ENCODE peak calls at places on chromosomes 3 and 15, in six cellular contexts. C, M, D, T, K and L are unnamed samples.

GRCh38 chr15:36622247-36622795 is 42.9 kb downstream of the CDIN1 start:
- DNase-seq in K (no peak), D (no peak), C (no peak), M (no peak), T (peak), L (no peak)

GRCh38 chr3:138933068-138933668 is 13.8 kb downstream of the FOXL2 start:
- DNase-seq in K (no peak), M (no peak), C (no peak), T (no peak), D (no peak), L (no peak)

GRCh38 chr3:15923640-15924405 is 126.0 kb upstream of the ANKRD28 start:
- DNase-seq in T (no peak), K (no peak), D (peak), M (no peak), C (no peak), L (no peak)

GRCh38 chr3:194485876-194486539 is 794 bp downstream of the ATP13A3 start:
- DNase-seq in C (no peak), K (peak), T (peak), D (no peak), M (no peak), L (no peak)

GRCh38 chr3:126267169-126267975 is 87.0 kb upstream of the ALDH1L1 start:
- DNase-seq in K (no peak), C (peak), M (peak), T (peak), D (peak), L (no peak)

GRCh38 chr3:60877188-60877587 is 374.1 kb downstream of the FHIT start:
- DNase-seq in K (no peak), M (no peak), D (no peak), T (peak), C (no peak), L (no peak)

GRCh38 chr15:24865300-24865699 is 89.5 kb upstream of the SNRPN start:
- DNase-seq in C (no peak), K (no peak), T (no peak), M (no peak), D (no peak), L (no peak)

GRCh38 chr3:170802164-170803151 is 67.5 kb downstream of the RPL22L1 start:
- DNase-seq in K (no peak), T (no peak), D (peak), C (no peak), M (peak), L (no peak)

GRCh38 chr3:124409650-124410275 is 320.5 kb upstream of the UMPS start:
- DNase-seq in K (no peak), M (peak), D (no peak), C (no peak), T (no peak), L (no peak)

GRCh38 chr3:100155105-100155504 is 40.8 kb upstream of the FILIP1L start:
- DNase-seq in K (no peak), T (no peak), M (peak), C (no peak), D (peak), L (no peak)

GRCh38 chr3:33865133-33865532 is 66.7 kb downstream of the PDCD6IP start:
- DNase-seq in M (no peak), T (no peak), D (no peak), K (no peak), C (no peak), L (no peak)

GRCh38 chr3:142026333-142026732 is 123.0 kb downstream of the TFDP2 start:
- DNase-seq in C (no peak), D (no peak), T (no peak), M (no peak), K (no peak), L (no peak)

GRCh38 chr3:43016513-43016865 is 37.4 kb downstream of the GASK1A start:
- DNase-seq in T (no peak), C (no peak), K (peak), M (no peak), D (no peak), L (no peak)

GRCh38 chr15:33140326-33140725 is 54.2 kb downstream of the FMN1 start:
- DNase-seq in D (no peak), T (no peak), K (no peak), C (no peak), M (no peak), L (no peak)

GRCh38 chr3:39559543-39559942 is 92.1 kb downstream of the MOBP start:
- DNase-seq in D (no peak), T (no peak), K (no peak), M (no peak), C (no peak), L (no peak)

GRCh38 chr3:86029590-86029989 is 961.4 kb downstream of the VGLL3 start:
- DNase-seq in M (no peak), K (no peak), C (no peak), T (no peak), D (no peak), L (no peak)

GRCh38 chr15:29272219-29272618 is 2.6 kb upstream of the NSMCE3 start:
- DNase-seq in C (no peak), K (no peak), T (no peak), D (no peak), M (no peak), L (no peak)

GRCh38 chr3:77529522-77529921 is 489.6 kb downstream of the ROBO2 start:
- DNase-seq in T (no peak), C (no peak), K (no peak), D (no peak), M (no peak), L (no peak)

GRCh38 chr3:32569540-32570425 is 875 bp downstream of the DYNC1LI1 start:
- DNase-seq in T (peak), K (peak), M (peak), C (peak), D (peak), L (peak)

GRCh38 chr15:92808611-92809063 is 91.5 kb upstream of the CHD2 start:
- DNase-seq in K (no peak), M (peak), T (peak), C (no peak), D (peak), L (no peak)

GRCh38 chr3:132417695-132418520 is 606 bp downstream of the DNAJC13 start:
- DNase-seq in M (peak), D (peak), K (peak), T (no peak), C (no peak), L (peak)

GRCh38 chr15:35648941-35649340 is 103.0 kb upstream of the DPH6 start:
- DNase-seq in M (no peak), C (no peak), T (no peak), K (no peak), D (no peak), L (no peak)

GRCh38 chr3:58529516-58530353 is 7.3 kb downstream of the ACOX2 start:
- DNase-seq in T (no peak), K (peak), M (peak), C (peak), D (peak), L (no peak)

GRCh38 chr15:23538657-23539056 is 26.8 kb upstream of the MKRN3 start:
- DNase-seq in M (no peak), T (no peak), D (no peak), C (no peak), K (no peak), L (no peak)

GRCh38 chr3:194284351-194284750 is 66.8 kb downstream of the CPN2 start:
- DNase-seq in K (no peak), C (no peak), T (no peak), M (no peak), D (no peak), L (no peak)

GRCh38 chr3:32288819-32289218 is 50.3 kb downstream of the CMTM8 start:
- DNase-seq in C (no peak), M (no peak), D (no peak), T (no peak), K (peak), L (no peak)

GRCh38 chr15:60507596-60508424 is 28.9 kb upstream of the ICE2 start:
- DNase-seq in D (peak), T (no peak), C (peak), K (peak), M (peak), L (no peak)

GRCh38 chr3:194373912-194374311 is 4.4 kb upstream of the LRRC15 start:
- DNase-seq in T (peak), K (no peak), M (no peak), C (no peak), D (no peak), L (no peak)

GRCh38 chr3:143090486-143090885 is 29.1 kb upstream of the CHST2 start:
- DNase-seq in M (no peak), C (no peak), K (no peak), T (peak), D (no peak), L (no peak)

GRCh38 chr3:23174426-23175039 is 28.6 kb upstream of the UBE2E2 start:
- DNase-seq in M (no peak), T (no peak), D (no peak), K (no peak), C (peak), L (no peak)

GRCh38 chr15:101646652-101647051 is 5.5 kb downstream of the TM2D3 start:
- DNase-seq in C (no peak), D (peak), M (peak), K (no peak), T (peak), L (peak)

GRCh38 chr3:148950806-148951205 is 40.5 kb upstream of the GYG1 start:
- DNase-seq in M (no peak), T (no peak), C (no peak), D (peak), K (no peak), L (no peak)

GRCh38 chr15:96333194-96334016 is 2.9 kb downstream of the NR2F2 start:
- DNase-seq in D (peak), T (peak), C (no peak), K (no peak), M (no peak), L (no peak)

GRCh38 chr3:52352566-52352965 is 36.4 kb downstream of the DNAH1 start:
- DNase-seq in M (no peak), T (peak), K (no peak), C (no peak), D (no peak), L (peak)

GRCh38 chr3:40920041-40920440 is 279.3 kb upstream of the CTNNB1 start:
- DNase-seq in T (no peak), K (no peak), D (peak), C (no peak), M (peak), L (no peak)

GRCh38 chr3:127853681-127854080 is 31.4 kb upstream of the MGLL start:
- DNase-seq in D (no peak), M (no peak), C (no peak), T (no peak), K (no peak), L (no peak)

GRCh38 chr15:85744636-85745422 is 49.9 kb downstream of the KLHL25 start:
- DNase-seq in C (no peak), M (no peak), D (no peak), T (no peak), K (no peak), L (no peak)

GRCh38 chr3:159082514-159082913 is 280.7 kb downstream of the MFSD1 start:
- DNase-seq in D (peak), T (no peak), K (no peak), C (no peak), M (peak), L (no peak)

DNA sequence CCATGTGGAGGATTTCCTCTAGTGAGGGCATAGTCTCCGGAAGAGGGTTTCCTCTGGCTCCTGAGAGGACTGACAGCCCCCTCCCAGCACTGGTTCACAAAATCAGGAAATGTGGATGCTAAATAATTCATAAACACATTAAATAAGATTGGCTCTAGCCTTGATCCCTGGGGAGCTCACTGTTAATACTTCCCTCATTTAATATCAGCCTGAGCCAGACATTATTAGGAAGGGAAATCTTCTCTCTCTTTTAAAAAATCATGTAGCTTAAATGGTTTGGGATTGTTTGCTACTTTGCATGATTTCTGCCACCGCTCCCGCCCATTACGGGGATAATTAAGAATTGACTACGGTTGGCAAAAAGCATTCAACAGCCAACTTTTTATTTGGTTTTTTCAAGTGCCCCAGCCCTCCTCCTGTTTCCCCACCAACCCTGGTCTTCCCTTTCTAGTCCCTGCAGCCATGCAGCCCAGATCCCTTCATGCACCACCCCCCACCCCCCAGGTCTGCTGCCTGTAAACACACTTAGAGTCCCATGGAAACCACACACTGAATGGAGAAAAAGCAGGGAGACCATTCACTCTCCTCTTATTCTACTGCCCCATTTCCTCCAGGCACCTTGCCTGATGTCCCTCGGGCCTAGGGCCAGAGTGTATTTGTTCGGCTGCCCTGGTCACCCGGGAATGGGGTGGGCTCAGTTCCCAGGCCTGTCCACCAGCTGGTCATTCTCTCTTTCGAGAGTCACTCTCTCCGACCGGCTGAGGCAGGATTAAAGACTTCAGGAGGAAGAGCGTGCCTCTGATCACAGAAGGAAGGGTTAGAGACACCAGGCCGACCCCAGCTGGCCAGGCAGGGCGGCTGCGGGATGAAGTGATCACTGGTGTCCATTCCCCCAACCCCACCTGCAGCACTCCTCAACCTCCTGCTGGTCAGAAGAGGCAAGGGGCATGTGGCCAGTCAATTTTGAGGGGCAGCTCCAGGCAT is 45.1 kb downstream of the SEMA5B start:
- DNase-seq in M (no peak), K (no peak), D (no peak), T (no peak), C (no peak), L (no peak)
- TF ChIP-seq CTCF in M (no peak), K (no peak), D (no peak), T (no peak), C (peak), L (no peak)

DNA sequence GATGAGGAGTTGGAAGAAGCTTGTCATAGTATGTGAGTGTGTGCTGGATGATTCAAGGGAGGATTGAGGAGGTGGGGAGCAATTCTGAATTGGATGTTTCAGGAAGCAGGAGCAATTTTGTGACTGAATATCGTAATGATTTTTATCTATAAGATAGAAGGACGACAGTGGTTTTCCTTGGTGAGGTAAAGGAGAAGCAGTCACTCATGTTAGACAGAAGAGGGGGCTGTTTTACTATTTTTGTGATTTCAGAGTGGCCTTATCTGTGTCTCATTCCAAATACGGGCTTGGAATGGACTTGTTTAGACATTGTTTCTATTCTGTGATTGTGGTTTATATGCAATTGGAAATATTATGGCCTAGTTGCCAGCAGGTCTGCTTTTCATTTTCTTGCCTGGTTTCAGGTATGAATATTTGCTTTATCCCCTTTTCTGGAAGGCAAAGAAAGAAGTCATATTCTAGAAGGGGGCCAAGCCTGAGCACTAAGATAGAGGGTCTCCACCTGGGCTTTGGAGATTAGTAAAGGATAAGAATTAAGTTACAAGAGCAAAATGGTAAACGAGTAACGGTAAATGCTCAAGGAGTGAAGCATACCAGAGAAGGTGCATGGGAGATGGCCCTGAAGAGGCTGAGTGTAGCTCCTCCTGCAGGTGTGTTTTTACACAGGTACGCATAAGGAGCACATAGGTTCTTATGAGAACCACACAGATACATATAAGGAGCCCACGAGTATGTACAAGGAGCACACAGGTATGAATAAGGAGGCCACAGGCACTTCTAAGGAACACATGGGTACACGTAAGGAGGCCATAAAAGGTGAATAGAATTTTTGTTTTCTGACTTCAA is 124.6 kb upstream of the KCNAB1 start:
- DNase-seq in D (peak), T (no peak), M (peak), K (no peak), C (no peak), L (no peak)
- TF ChIP-seq CTCF in D (peak), T (peak), M (peak), K (peak), C (peak), L (peak)

GRCh38 chr3:25547103-25547502 is 117.6 kb downstream of the TOP2B start:
- DNase-seq in D (no peak), C (no peak), T (no peak), K (no peak), M (no peak), L (no peak)

GRCh38 chr3:25547928-25548327 is 116.8 kb downstream of the TOP2B start:
- DNase-seq in M (peak), K (no peak), T (no peak), C (no peak), D (peak), L (no peak)

GRCh38 chr3:25554376-25554775 is 110.3 kb downstream of the TOP2B start:
- DNase-seq in K (no peak), D (no peak), C (no peak), M (no peak), T (no peak), L (no peak)

GRCh38 chr3:25552251-25552650 is 112.5 kb downstream of the TOP2B start:
- DNase-seq in D (no peak), K (no peak), T (no peak), M (no peak), C (no peak), L (no peak)

GRCh38 chr3:25548836-25549235 is 115.9 kb downstream of the TOP2B start:
- DNase-seq in D (no peak), K (no peak), M (no peak), C (no peak), T (no peak), L (no peak)
- TF ChIP-seq CTCF in D (no peak), K (no peak), M (no peak), C (no peak), T (no peak), L (no peak)

GRCh38 chr3:50885070-50885469 is 210.3 kb downstream of the DOCK3 start:
- DNase-seq in D (no peak), T (no peak), M (no peak), C (no peak), K (no peak), L (no peak)

GRCh38 chr3:50890688-50891344 is 216.1 kb downstream of the DOCK3 start:
- DNase-seq in D (no peak), T (no peak), C (no peak), M (no peak), K (no peak), L (no peak)

DNA sequence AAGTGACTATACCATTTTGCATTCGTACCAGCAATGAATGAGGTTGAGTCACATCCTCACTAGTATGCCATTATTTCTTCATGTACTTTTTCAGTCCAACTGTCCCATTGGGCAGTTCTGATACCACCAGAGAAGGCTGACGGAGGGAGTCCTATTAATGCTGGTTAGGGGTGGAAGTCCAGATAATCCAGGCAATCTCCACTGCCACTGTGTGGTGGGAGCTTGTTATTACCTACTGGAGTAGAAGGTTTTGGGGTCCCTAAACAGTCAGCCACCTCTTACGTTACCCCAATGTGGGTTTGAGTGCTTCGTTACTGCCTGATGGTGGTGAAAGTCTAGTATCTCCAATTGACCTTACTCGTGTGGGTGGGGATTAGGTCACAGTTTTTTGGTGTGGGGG is 210.8 kb downstream of the DOCK3 start:
- DNase-seq in T (no peak), D (no peak), M (no peak), C (no peak), K (no peak), L (no peak)
- TF ChIP-seq CTCF in T (no peak), D (no peak), M (peak), C (peak), K (peak), L (no peak)

GRCh38 chr3:161171639-161172552 is 49.2 kb upstream of the NMD3 start:
- DNase-seq in T (no peak), M (no peak), D (peak), C (no peak), K (no peak), L (no peak)
- TF ChIP-seq CTCF in T (no peak), M (peak), D (peak), C (no peak), K (no peak), L (no peak)

GRCh38 chr3:101195951-101196713 is 124.2 kb downstream of the IMPG2 start:
- DNase-seq in D (peak), K (no peak), M (peak), T (no peak), C (no peak), L (no peak)
- TF ChIP-seq CTCF in D (peak), K (peak), M (peak), T (peak), C (peak), L (no peak)

DNA sequence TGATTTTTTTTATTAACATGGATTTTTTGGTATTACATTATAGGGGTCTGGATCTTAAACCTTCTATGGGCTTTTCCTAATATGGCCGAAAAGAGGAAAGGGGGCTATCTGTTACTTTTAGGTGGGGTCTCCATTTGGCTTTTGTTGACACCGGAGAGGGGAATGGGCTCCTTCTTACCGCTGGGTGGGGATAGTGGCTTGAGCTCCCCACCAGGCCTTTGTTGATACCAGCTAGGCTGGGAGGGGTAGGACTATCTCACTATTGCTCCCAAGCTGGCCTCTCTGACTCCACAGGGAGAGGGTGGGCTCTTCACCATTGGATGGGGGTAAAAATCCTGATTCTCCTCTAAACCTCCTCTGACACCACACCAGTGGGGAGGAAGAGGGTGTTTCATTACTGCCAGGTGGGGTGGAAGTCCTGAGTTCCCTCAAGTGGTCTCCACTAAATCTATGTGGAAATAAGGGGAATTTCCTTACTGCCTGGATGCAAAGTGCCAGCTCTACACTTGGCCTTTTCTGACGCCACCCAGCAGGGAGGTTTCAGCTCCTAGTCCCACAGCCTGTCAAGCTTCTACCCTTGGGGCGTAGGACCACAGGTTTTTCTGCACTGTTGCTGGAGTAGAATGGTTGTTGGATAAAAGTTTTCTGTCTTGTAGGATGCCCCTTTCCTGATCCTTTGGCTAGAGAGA is 572.3 kb downstream of the MAGI1 start:
- DNase-seq in M (no peak), K (no peak), D (no peak), T (no peak), C (no peak), L (no peak)
- TF ChIP-seq CTCF in M (no peak), K (no peak), D (no peak), T (no peak), C (peak), L (no peak)